ENCODE peak calls at places on chromosome X, in eight cellular contexts. One of them, this sample, is unnamed. For H3K27me3, the result is how much of the 10 kb centered on the place peaks cover.

GRCh38 chrX:126551725-126552312 is 795 bp downstream of the DCAF12L1 start:
- DNase-seq in lower lobe of right lung: no peak
- DNase-seq in AG04450: no peak
- DNase-seq in sigmoid colon: no peak
- DNase-seq in CD8-positive, alpha-beta T cell: no peak
- DNase-seq in stomach: no peak
- DNase-seq in IMR-90: no peak
- DNase-seq in brain microvascular endothelial cell: no peak
- DNase-seq in this sample: no peak

GRCh38 chrX:115372026-115372610 is 82.6 kb downstream of the LUZP4 start:
- DNase-seq in brain microvascular endothelial cell: peak
- DNase-seq in AG04450: no peak
- DNase-seq in sigmoid colon: no peak
- DNase-seq in stomach: no peak
- DNase-seq in lower lobe of right lung: no peak
- DNase-seq in CD8-positive, alpha-beta T cell: no peak
- DNase-seq in IMR-90: peak
- DNase-seq in this sample: no peak

GRCh38 chrX:118627084-118627758 is 100.2 kb upstream of the IL13RA1 start:
- DNase-seq in brain microvascular endothelial cell: no peak
- DNase-seq in sigmoid colon: no peak
- DNase-seq in lower lobe of right lung: no peak
- DNase-seq in stomach: no peak
- DNase-seq in AG04450: no peak
- DNase-seq in CD8-positive, alpha-beta T cell: no peak
- DNase-seq in IMR-90: no peak
- DNase-seq in this sample: no peak

GRCh38 chrX:39856472-39857121 is 241.2 kb downstream of the BCOR start:
- DNase-seq in AG04450: no peak
- DNase-seq in brain microvascular endothelial cell: no peak
- DNase-seq in lower lobe of right lung: no peak
- DNase-seq in stomach: peak
- DNase-seq in IMR-90: no peak
- DNase-seq in sigmoid colon: no peak
- DNase-seq in CD8-positive, alpha-beta T cell: no peak
- DNase-seq in this sample: no peak

GRCh38 chrX:110139172-110139571 is 136.3 kb downstream of the TMEM164 start:
- DNase-seq in brain microvascular endothelial cell: no peak
- DNase-seq in lower lobe of right lung: no peak
- DNase-seq in CD8-positive, alpha-beta T cell: no peak
- DNase-seq in sigmoid colon: no peak
- DNase-seq in stomach: no peak
- DNase-seq in AG04450: no peak
- DNase-seq in IMR-90: no peak
- DNase-seq in this sample: no peak

GRCh38 chrX:9790866-9791265 is 4.6 kb downstream of the SHROOM2 start:
- DNase-seq in sigmoid colon: no peak
- DNase-seq in CD8-positive, alpha-beta T cell: no peak
- DNase-seq in lower lobe of right lung: no peak
- DNase-seq in brain microvascular endothelial cell: no peak
- DNase-seq in IMR-90: peak
- DNase-seq in stomach: no peak
- DNase-seq in AG04450: no peak
- DNase-seq in this sample: no peak

GRCh38 chrX:70979136-70979762 is 48.4 kb upstream of the SLC7A3 start:
- DNase-seq in sigmoid colon: no peak
- DNase-seq in stomach: no peak
- DNase-seq in brain microvascular endothelial cell: peak
- DNase-seq in lower lobe of right lung: no peak
- DNase-seq in AG04450: no peak
- DNase-seq in IMR-90: peak
- DNase-seq in CD8-positive, alpha-beta T cell: no peak
- DNase-seq in this sample: no peak

GRCh38 chrX:134244043-134244442 is 7.1 kb downstream of the CCDC160 start:
- DNase-seq in IMR-90: peak
- DNase-seq in sigmoid colon: no peak
- DNase-seq in CD8-positive, alpha-beta T cell: no peak
- DNase-seq in brain microvascular endothelial cell: peak
- DNase-seq in AG04450: no peak
- DNase-seq in lower lobe of right lung: no peak
- DNase-seq in stomach: no peak
- DNase-seq in this sample: no peak

GRCh38 chrX:116384406-116384805 is 52.0 kb upstream of the SLC6A14 start:
- DNase-seq in CD8-positive, alpha-beta T cell: no peak
- DNase-seq in AG04450: no peak
- DNase-seq in brain microvascular endothelial cell: no peak
- DNase-seq in IMR-90: peak
- DNase-seq in stomach: no peak
- DNase-seq in sigmoid colon: no peak
- DNase-seq in lower lobe of right lung: no peak
- DNase-seq in this sample: no peak

GRCh38 chrX:1853916-1854315 is 239.1 kb downstream of the ASMT start:
- DNase-seq in sigmoid colon: no peak
- DNase-seq in IMR-90: no peak
- DNase-seq in lower lobe of right lung: no peak
- DNase-seq in brain microvascular endothelial cell: no peak
- DNase-seq in stomach: no peak
- DNase-seq in CD8-positive, alpha-beta T cell: no peak
- DNase-seq in AG04450: no peak
- DNase-seq in this sample: no peak

GRCh38 chrX:47573334-47574095 is 8.7 kb upstream of the TIMP1 start:
- DNase-seq in CD8-positive, alpha-beta T cell: no peak
- DNase-seq in brain microvascular endothelial cell: no peak
- DNase-seq in stomach: no peak
- DNase-seq in AG04450: no peak
- DNase-seq in sigmoid colon: peak
- DNase-seq in lower lobe of right lung: no peak
- DNase-seq in IMR-90: peak
- DNase-seq in this sample: peak

GRCh38 chrX:362937-363620 is 23.6 kb downstream of the PPP2R3B start:
- DNase-seq in CD8-positive, alpha-beta T cell: no peak
- DNase-seq in brain microvascular endothelial cell: no peak
- DNase-seq in IMR-90: no peak
- DNase-seq in stomach: no peak
- DNase-seq in lower lobe of right lung: no peak
- DNase-seq in sigmoid colon: no peak
- DNase-seq in AG04450: no peak
- DNase-seq in this sample: peak

GRCh38 chrX:113399501-113400192 is 559.0 kb upstream of the AMOT start:
- DNase-seq in lower lobe of right lung: no peak
- DNase-seq in brain microvascular endothelial cell: no peak
- DNase-seq in AG04450: no peak
- DNase-seq in IMR-90: no peak
- DNase-seq in CD8-positive, alpha-beta T cell: no peak
- DNase-seq in stomach: no peak
- DNase-seq in sigmoid colon: no peak
- DNase-seq in this sample: no peak

GRCh38 chrX:49972313-49972712 is 49.9 kb downstream of the CLCN5 start:
- DNase-seq in sigmoid colon: no peak
- DNase-seq in brain microvascular endothelial cell: peak
- DNase-seq in stomach: no peak
- DNase-seq in CD8-positive, alpha-beta T cell: no peak
- DNase-seq in lower lobe of right lung: no peak
- DNase-seq in AG04450: no peak
- DNase-seq in IMR-90: peak
- DNase-seq in this sample: no peak

GRCh38 chrX:118523920-118524319 is 28.3 kb downstream of the DOCK11 start:
- DNase-seq in sigmoid colon: no peak
- DNase-seq in stomach: no peak
- DNase-seq in lower lobe of right lung: no peak
- DNase-seq in CD8-positive, alpha-beta T cell: peak
- DNase-seq in brain microvascular endothelial cell: no peak
- DNase-seq in IMR-90: no peak
- DNase-seq in AG04450: no peak
- DNase-seq in this sample: no peak

GRCh38 chrX:56763556-56764152 is 34.6 kb downstream of the NBDY start:
- DNase-seq in IMR-90: peak
- DNase-seq in brain microvascular endothelial cell: peak
- DNase-seq in sigmoid colon: peak
- DNase-seq in CD8-positive, alpha-beta T cell: no peak
- DNase-seq in stomach: peak
- DNase-seq in AG04450: no peak
- DNase-seq in lower lobe of right lung: no peak
- DNase-seq in this sample: no peak
- H3K27ac ChIP-seq in IMR-90: peak
- H3K27ac ChIP-seq in brain microvascular endothelial cell: no peak
- H3K27ac ChIP-seq in sigmoid colon: peak
- H3K27ac ChIP-seq in CD8-positive, alpha-beta T cell: no peak
- H3K27ac ChIP-seq in stomach: no peak
- H3K27ac ChIP-seq in AG04450: no peak
- H3K27ac ChIP-seq in lower lobe of right lung: no peak
- H3K27ac ChIP-seq in this sample: no peak

DNA sequence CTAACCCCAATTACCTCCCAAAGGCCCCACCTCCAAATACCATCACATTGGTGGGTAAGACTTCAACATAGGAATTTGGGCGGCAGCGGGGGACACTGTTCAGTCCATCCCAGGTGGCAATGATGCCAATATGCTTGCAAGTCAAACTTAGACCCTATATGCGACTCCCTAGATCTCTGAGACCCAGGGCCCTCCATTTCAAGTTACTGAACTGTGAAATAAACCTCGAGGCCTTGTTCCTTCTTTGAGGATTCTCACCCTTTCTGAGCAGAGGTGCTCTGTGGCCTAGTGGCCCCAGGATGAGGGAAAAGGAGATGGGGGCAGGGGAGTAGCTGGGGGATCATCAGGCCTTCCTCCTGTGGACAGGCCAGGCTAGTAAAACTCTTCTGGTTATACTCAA is 44.7 kb downstream of the CNGA2 start:
- DNase-seq in IMR-90: no peak
- DNase-seq in AG04450: no peak
- DNase-seq in sigmoid colon: no peak
- DNase-seq in lower lobe of right lung: no peak
- DNase-seq in CD8-positive, alpha-beta T cell: no peak
- DNase-seq in stomach: no peak
- DNase-seq in brain microvascular endothelial cell: no peak
- DNase-seq in this sample: no peak
- H3K27me3 ChIP-seq in IMR-90: under half
- H3K27me3 ChIP-seq in AG04450: under half
- H3K27me3 ChIP-seq in sigmoid colon: under half
- H3K27me3 ChIP-seq in lower lobe of right lung: under half
- H3K27me3 ChIP-seq in CD8-positive, alpha-beta T cell: under half
- H3K27me3 ChIP-seq in stomach: under half
- H3K27me3 ChIP-seq in brain microvascular endothelial cell: under half
- H3K27me3 ChIP-seq in this sample: under half

GRCh38 chrX:7068939-7069367 is 78.6 kb upstream of the STS start:
- DNase-seq in stomach: no peak
- DNase-seq in AG04450: no peak
- DNase-seq in brain microvascular endothelial cell: peak
- DNase-seq in lower lobe of right lung: no peak
- DNase-seq in CD8-positive, alpha-beta T cell: no peak
- DNase-seq in IMR-90: no peak
- DNase-seq in sigmoid colon: no peak
- DNase-seq in this sample: no peak

GRCh38 chrX:7071390-7071789 is 76.1 kb upstream of the STS start:
- DNase-seq in lower lobe of right lung: no peak
- DNase-seq in sigmoid colon: no peak
- DNase-seq in CD8-positive, alpha-beta T cell: no peak
- DNase-seq in stomach: no peak
- DNase-seq in AG04450: no peak
- DNase-seq in brain microvascular endothelial cell: no peak
- DNase-seq in IMR-90: no peak
- DNase-seq in this sample: no peak

GRCh38 chrX:7065473-7065872 is 82.0 kb upstream of the STS start:
- DNase-seq in brain microvascular endothelial cell: no peak
- DNase-seq in IMR-90: no peak
- DNase-seq in lower lobe of right lung: no peak
- DNase-seq in AG04450: no peak
- DNase-seq in stomach: no peak
- DNase-seq in CD8-positive, alpha-beta T cell: no peak
- DNase-seq in sigmoid colon: no peak
- DNase-seq in this sample: no peak

GRCh38 chrX:7069556-7069955 is 78.0 kb upstream of the STS start:
- DNase-seq in IMR-90: no peak
- DNase-seq in brain microvascular endothelial cell: no peak
- DNase-seq in CD8-positive, alpha-beta T cell: no peak
- DNase-seq in lower lobe of right lung: no peak
- DNase-seq in stomach: no peak
- DNase-seq in AG04450: no peak
- DNase-seq in sigmoid colon: no peak
- DNase-seq in this sample: no peak

DNA sequence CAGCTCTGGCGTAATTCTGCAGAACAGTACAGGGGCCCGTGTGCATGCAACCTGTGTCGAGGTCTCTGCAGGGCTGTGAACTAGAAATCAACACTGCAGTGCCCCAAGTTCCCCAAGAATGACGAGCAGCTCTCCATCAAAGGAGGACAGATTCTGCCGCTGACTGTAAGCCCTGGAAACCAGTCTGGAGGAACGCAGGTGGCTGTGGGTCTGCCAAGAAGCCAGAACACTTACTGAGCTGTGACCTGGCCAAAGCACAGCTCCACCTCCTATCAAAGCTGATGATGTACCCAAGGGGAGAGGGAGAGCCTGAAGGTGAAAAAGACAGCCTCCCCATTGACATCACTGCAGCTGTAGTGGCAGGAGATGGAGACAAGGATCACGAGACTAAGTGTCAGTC is 80.2 kb upstream of the STS start:
- DNase-seq in lower lobe of right lung: no peak
- DNase-seq in AG04450: no peak
- DNase-seq in IMR-90: no peak
- DNase-seq in stomach: no peak
- DNase-seq in CD8-positive, alpha-beta T cell: no peak
- DNase-seq in brain microvascular endothelial cell: no peak
- DNase-seq in sigmoid colon: no peak
- DNase-seq in this sample: no peak
- H3K27ac ChIP-seq in lower lobe of right lung: no peak
- H3K27ac ChIP-seq in AG04450: no peak
- H3K27ac ChIP-seq in IMR-90: no peak
- H3K27ac ChIP-seq in stomach: no peak
- H3K27ac ChIP-seq in CD8-positive, alpha-beta T cell: no peak
- H3K27ac ChIP-seq in brain microvascular endothelial cell: no peak
- H3K27ac ChIP-seq in sigmoid colon: no peak
- H3K27ac ChIP-seq in this sample: no peak

GRCh38 chrX:132271330-132271729 is 52.1 kb upstream of the RAP2C start:
- DNase-seq in IMR-90: no peak
- DNase-seq in lower lobe of right lung: no peak
- DNase-seq in CD8-positive, alpha-beta T cell: no peak
- DNase-seq in AG04450: no peak
- DNase-seq in brain microvascular endothelial cell: no peak
- DNase-seq in stomach: no peak
- DNase-seq in sigmoid colon: no peak
- DNase-seq in this sample: no peak

GRCh38 chrX:132270699-132271098 is 51.5 kb upstream of the RAP2C start:
- DNase-seq in IMR-90: peak
- DNase-seq in brain microvascular endothelial cell: no peak
- DNase-seq in stomach: no peak
- DNase-seq in CD8-positive, alpha-beta T cell: no peak
- DNase-seq in sigmoid colon: peak
- DNase-seq in lower lobe of right lung: no peak
- DNase-seq in AG04450: peak
- DNase-seq in this sample: no peak

GRCh38 chrX:132272826-132273225 is 53.6 kb upstream of the RAP2C start:
- DNase-seq in lower lobe of right lung: no peak
- DNase-seq in sigmoid colon: no peak
- DNase-seq in CD8-positive, alpha-beta T cell: no peak
- DNase-seq in IMR-90: peak
- DNase-seq in brain microvascular endothelial cell: no peak
- DNase-seq in stomach: no peak
- DNase-seq in AG04450: no peak
- DNase-seq in this sample: no peak

GRCh38 chrX:132267392-132267791 is 48.1 kb upstream of the RAP2C start:
- DNase-seq in sigmoid colon: no peak
- DNase-seq in CD8-positive, alpha-beta T cell: no peak
- DNase-seq in brain microvascular endothelial cell: no peak
- DNase-seq in stomach: no peak
- DNase-seq in IMR-90: no peak
- DNase-seq in AG04450: no peak
- DNase-seq in lower lobe of right lung: no peak
- DNase-seq in this sample: no peak

GRCh38 chrX:132270021-132270420 is 50.8 kb upstream of the RAP2C start:
- DNase-seq in stomach: no peak
- DNase-seq in AG04450: no peak
- DNase-seq in sigmoid colon: no peak
- DNase-seq in IMR-90: no peak
- DNase-seq in CD8-positive, alpha-beta T cell: no peak
- DNase-seq in lower lobe of right lung: no peak
- DNase-seq in brain microvascular endothelial cell: no peak
- DNase-seq in this sample: no peak
- H3K27me3 ChIP-seq in stomach: under half
- H3K27me3 ChIP-seq in AG04450: under half
- H3K27me3 ChIP-seq in sigmoid colon: under half
- H3K27me3 ChIP-seq in IMR-90: under half
- H3K27me3 ChIP-seq in CD8-positive, alpha-beta T cell: under half
- H3K27me3 ChIP-seq in lower lobe of right lung: under half
- H3K27me3 ChIP-seq in brain microvascular endothelial cell: under half
- H3K27me3 ChIP-seq in this sample: under half

This sample was measured in RWPE2.